ENCODE peak calls at places on chromosomes 16 and 17, in four cellular contexts. H is left ventricle myocardium superior; N is GF-D8; E is stimulated activated CD4-positive, alpha-beta T cell treated with anti-CD3 and anti-CD28 coated beads, Interleukin-2, amount 100 ng/mL, for 48 hours. C is an unnamed sample.

GRCh38 chr17:75734674-75735294 is 13.5 kb downstream of the ITGB4 start:
- DNase-seq in H (no peak), N (no peak), E (no peak), C (no peak)

GRCh38 chr17:35750526-35751395 is 2.3 kb downstream of the GAS2L2 start:
- DNase-seq in H (no peak), N (no peak), E (no peak), C (no peak)

GRCh38 chr16:29141586-29142324 is 156.9 kb downstream of the LAT start:
- DNase-seq in H (no peak), N (no peak), E (no peak), C (no peak)

GRCh38 chr17:79557276-79557675 is 53.6 kb downstream of the RBFOX3 start:
- DNase-seq in H (no peak), N (no peak), E (no peak), C (no peak)

GRCh38 chr17:61587242-61587641 is 3.8 kb downstream of the NACA2 start:
- DNase-seq in H (no peak), N (no peak), E (no peak), C (no peak)

GRCh38 chr17:57328109-57328882 is 72.0 kb downstream of the MSI2 start:
- DNase-seq in H (no peak), N (no peak), E (no peak), C (no peak)

GRCh38 chr16:57304169-57305061 is 19.9 kb upstream of the PLLP start:
- DNase-seq in H (peak), N (no peak), E (no peak), C (no peak)

GRCh38 chr17:17628388-17629008 is 37.0 kb upstream of the PEMT start:
- DNase-seq in H (no peak), N (no peak), E (peak), C (no peak)

GRCh38 chr16:12719972-12720371 is 83.7 kb downstream of the CPPED1 start:
- DNase-seq in H (no peak), N (no peak), E (no peak), C (no peak)

GRCh38 chr17:82051776-82052637 is at the start of the genes GPS1 and RFNG:
- DNase-seq in H (peak), N (no peak), E (peak), C (no peak)

GRCh38 chr17:60390881-60391418 is 983 bp downstream of the USP32 start:
- DNase-seq in H (peak), N (peak), E (peak), C (peak)

GRCh38 chr16:22938647-22939046 is 124.7 kb downstream of the HS3ST2 start:
- DNase-seq in H (no peak), N (no peak), E (no peak), C (no peak)

GRCh38 chr16:2835638-2836493 is 5.8 kb downstream of the ZG16B start:
- DNase-seq in H (peak), N (peak), E (no peak), C (no peak)

GRCh38 chr17:27239046-27239445 is 54.9 kb upstream of the WSB1 start:
- DNase-seq in H (no peak), N (no peak), E (peak), C (no peak)

GRCh38 chr16:68257906-68258800 is 6.2 kb upstream of the SLC7A6 start:
- DNase-seq in H (peak), N (peak), E (no peak), C (no peak)

GRCh38 chr16:50202926-50203624 is 50.0 kb downstream of the TENT4B start:
- DNase-seq in H (no peak), N (no peak), E (no peak), C (no peak)

C was measured in CMK.